ENCODE peak calls at places on chromosomes 1 and 21, in five cellular contexts. P is K562, X is HepG2, T is A549, D is H1. Z is an unnamed sample.

GRCh38 chr21:41613421-41613998 is 105.6 kb upstream of the TMPRSS2 start:
- DNase-seq in P (no peak), X (no peak), T (no peak), D (no peak), Z (no peak)

GRCh38 chr1:6245086-6245868 is 1.3 kb downstream of the HES3 start:
- DNase-seq in P (peak), X (peak), T (peak), D (peak), Z (peak)

GRCh38 chr1:214106375-214106774 is 118.6 kb downstream of the PROX1 start:
- DNase-seq in P (no peak), X (no peak), T (no peak), D (no peak), Z (peak)

GRCh38 chr1:2386636-2387611 is 4.4 kb downstream of the MORN1 start:
- DNase-seq in P (no peak), X (no peak), T (no peak), D (no peak), Z (no peak)

GRCh38 chr1:152162826-152163463 is 3.9 kb upstream of the RPTN start:
- DNase-seq in P (no peak), X (peak), T (peak), D (no peak), Z (peak)

GRCh38 chr1:53957231-53957818 is 11.2 kb downstream of the LRRC42 start:
- DNase-seq in P (peak), X (peak), T (peak), D (no peak), Z (peak)

GRCh38 chr1:181743878-181744312 is 260.6 kb downstream of the CACNA1E start:
- DNase-seq in P (no peak), X (no peak), T (no peak), D (no peak), Z (no peak)

GRCh38 chr1:2231667-2232254 is 3.6 kb downstream of the SKI start:
- DNase-seq in P (peak), X (peak), T (peak), D (peak), Z (peak)

GRCh38 chr1:229254910-229255541 is 15.9 kb upstream of the RAB4A start:
- DNase-seq in P (no peak), X (peak), T (peak), D (no peak), Z (no peak)

GRCh38 chr21:45534591-45535331 is 7.5 kb downstream of the SLC19A1 start:
- DNase-seq in P (no peak), X (no peak), T (no peak), D (peak), Z (no peak)

GRCh38 chr1:47794081-47794480 is 203.1 kb downstream of the TRABD2B start:
- DNase-seq in P (no peak), X (no peak), T (no peak), D (no peak), Z (no peak)

GRCh38 chr1:47794530-47794929 is 202.7 kb downstream of the TRABD2B start:
- DNase-seq in P (no peak), X (no peak), T (no peak), D (no peak), Z (no peak)

GRCh38 chr1:47796626-47797025 is 200.6 kb downstream of the TRABD2B start:
- DNase-seq in P (no peak), X (no peak), T (no peak), D (no peak), Z (no peak)

GRCh38 chr1:47795102-47795501 is 202.1 kb downstream of the TRABD2B start:
- DNase-seq in P (no peak), X (no peak), T (no peak), D (no peak), Z (no peak)

GRCh38 chr1:47797555-47797954 is 199.6 kb downstream of the TRABD2B start:
- DNase-seq in P (no peak), X (no peak), T (no peak), D (no peak), Z (no peak)
- TF ChIP-seq MAFK in P (no peak), X (no peak), T (no peak), D (no peak), Z (no peak)

GRCh38 chr1:67576474-67576873 is 108.5 kb upstream of the GADD45A start:
- DNase-seq in P (no peak), X (no peak), T (no peak), D (no peak), Z (no peak)

GRCh38 chr1:67577646-67578045 is 107.4 kb upstream of the GADD45A start:
- DNase-seq in P (no peak), X (no peak), T (no peak), D (no peak), Z (no peak)

GRCh38 chr1:67580671-67581403 is 104.2 kb upstream of the GADD45A start:
- DNase-seq in P (no peak), X (no peak), T (no peak), D (no peak), Z (no peak)

GRCh38 chr1:67579623-67580394 is 105.2 kb upstream of the GADD45A start:
- DNase-seq in P (no peak), X (no peak), T (no peak), D (no peak), Z (no peak)

DNA sequence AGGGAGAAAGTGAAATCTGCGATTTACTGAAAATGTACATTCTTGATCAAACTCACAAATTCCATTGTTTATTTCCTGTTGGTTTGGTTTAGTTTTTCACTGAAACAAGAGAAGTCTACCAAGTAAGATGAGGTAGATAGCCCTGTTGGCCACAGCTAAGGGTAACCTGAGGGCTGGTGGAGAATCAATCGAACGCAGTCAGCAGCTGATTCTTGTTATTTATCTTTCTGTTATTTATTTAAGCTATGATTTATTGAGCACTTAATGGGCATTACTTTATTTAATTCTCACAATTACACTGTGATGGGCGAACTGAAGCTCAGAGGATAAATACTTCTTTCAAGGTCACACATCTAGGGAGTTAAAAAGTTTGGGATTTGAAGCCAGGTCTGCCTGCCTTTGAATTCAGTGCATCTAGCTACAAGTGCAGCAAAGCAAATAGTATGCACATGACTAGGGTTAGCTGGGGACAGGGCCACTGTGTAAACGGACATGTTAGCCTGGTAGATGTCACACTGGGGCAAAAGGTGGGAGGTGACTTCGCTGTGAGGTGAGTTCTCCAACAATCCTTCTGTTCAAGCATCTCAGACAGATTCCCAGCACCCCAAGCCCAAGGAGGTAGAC is 106.5 kb upstream of the GADD45A start:
- DNase-seq in P (no peak), X (peak), T (no peak), D (no peak), Z (no peak)
- TF ChIP-seq MAFK in P (no peak), X (no peak), T (no peak), D (no peak), Z (no peak)

GRCh38 chr1:22763479-22764200 is 53.0 kb downstream of the EPHB2 start:
- DNase-seq in P (no peak), X (no peak), T (no peak), D (no peak), Z (peak)
- TF ChIP-seq MAFK in P (no peak), X (no peak), T (no peak), D (no peak), Z (no peak)

DNA sequence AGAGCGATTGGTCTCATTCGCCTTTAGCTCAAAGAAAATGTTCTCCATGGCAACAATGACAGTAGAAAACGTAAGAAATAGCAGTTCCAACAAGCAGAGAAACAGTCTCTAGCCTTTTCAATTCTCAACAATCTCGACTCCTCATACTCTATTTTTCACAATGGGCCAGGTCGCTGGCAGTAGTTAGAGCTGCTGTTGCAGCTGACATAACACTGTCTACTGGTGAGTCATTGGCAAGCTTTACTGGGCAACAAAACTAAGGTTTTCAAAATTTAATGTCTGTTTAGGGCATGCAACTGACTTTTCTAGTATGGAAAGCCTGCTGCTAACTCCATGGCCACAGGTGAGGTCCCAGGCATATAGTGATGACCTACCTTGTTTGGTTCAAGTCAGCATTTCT is 221.1 kb upstream of the KAZN start:
- DNase-seq in P (no peak), X (no peak), T (no peak), D (no peak), Z (no peak)
- TF ChIP-seq MAFK in P (no peak), X (no peak), T (no peak), D (no peak), Z (no peak)

GRCh38 chr21:25461730-25462129 is 145.6 kb downstream of the MRPL39 start:
- DNase-seq in P (no peak), X (no peak), T (no peak), D (no peak), Z (peak)
- TF ChIP-seq MAFK in P (no peak), X (no peak), T (no peak), D (no peak), Z (no peak)

GRCh38 chr1:235908742-235909520 is 42.2 kb upstream of the LYST start:
- DNase-seq in P (no peak), X (no peak), T (peak), D (no peak), Z (peak)
- TF ChIP-seq MAFK in P (no peak), X (no peak), T (no peak), D (no peak), Z (no peak)

GRCh38 chr1:119102051-119102450 is 38.4 kb downstream of the WARS2 start:
- DNase-seq in P (no peak), X (no peak), T (no peak), D (no peak), Z (no peak)

GRCh38 chr1:119103764-119104163 is 36.7 kb downstream of the WARS2 start:
- DNase-seq in P (no peak), X (no peak), T (no peak), D (no peak), Z (no peak)

GRCh38 chr1:119099775-119100174 is 40.7 kb downstream of the WARS2 start:
- DNase-seq in P (no peak), X (no peak), T (no peak), D (no peak), Z (peak)

GRCh38 chr1:119097380-119097779 is 43.1 kb downstream of the WARS2 start:
- DNase-seq in P (no peak), X (no peak), T (no peak), D (no peak), Z (peak)

GRCh38 chr1:119101563-119101962 is 38.9 kb downstream of the WARS2 start:
- DNase-seq in P (no peak), X (no peak), T (no peak), D (no peak), Z (peak)
- TF ChIP-seq MAFK in P (no peak), X (no peak), T (no peak), D (no peak), Z (no peak)

DNA sequence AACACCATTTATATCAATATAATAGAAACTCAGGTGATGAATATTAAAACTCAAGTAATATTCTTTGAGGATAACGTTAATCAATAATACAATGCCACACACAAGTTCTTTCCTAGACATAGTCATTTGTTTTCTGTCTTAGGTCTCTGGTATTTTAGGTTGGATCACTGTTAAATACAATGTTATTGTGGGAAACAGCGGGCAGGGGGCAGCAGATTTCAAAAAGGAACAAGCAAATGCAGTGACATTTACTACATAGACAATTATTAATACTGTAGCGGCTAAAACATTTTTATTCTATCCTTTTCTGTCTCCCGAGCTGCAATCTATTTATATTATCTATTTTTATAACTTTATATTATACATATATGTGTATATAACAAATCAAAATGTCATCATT is 186.4 kb upstream of the ZNHIT6 start:
- DNase-seq in P (no peak), X (peak), T (peak), D (peak), Z (peak)
- TF ChIP-seq MAFK in P (no peak), X (no peak), T (no peak), D (no peak), Z (no peak)

DNA sequence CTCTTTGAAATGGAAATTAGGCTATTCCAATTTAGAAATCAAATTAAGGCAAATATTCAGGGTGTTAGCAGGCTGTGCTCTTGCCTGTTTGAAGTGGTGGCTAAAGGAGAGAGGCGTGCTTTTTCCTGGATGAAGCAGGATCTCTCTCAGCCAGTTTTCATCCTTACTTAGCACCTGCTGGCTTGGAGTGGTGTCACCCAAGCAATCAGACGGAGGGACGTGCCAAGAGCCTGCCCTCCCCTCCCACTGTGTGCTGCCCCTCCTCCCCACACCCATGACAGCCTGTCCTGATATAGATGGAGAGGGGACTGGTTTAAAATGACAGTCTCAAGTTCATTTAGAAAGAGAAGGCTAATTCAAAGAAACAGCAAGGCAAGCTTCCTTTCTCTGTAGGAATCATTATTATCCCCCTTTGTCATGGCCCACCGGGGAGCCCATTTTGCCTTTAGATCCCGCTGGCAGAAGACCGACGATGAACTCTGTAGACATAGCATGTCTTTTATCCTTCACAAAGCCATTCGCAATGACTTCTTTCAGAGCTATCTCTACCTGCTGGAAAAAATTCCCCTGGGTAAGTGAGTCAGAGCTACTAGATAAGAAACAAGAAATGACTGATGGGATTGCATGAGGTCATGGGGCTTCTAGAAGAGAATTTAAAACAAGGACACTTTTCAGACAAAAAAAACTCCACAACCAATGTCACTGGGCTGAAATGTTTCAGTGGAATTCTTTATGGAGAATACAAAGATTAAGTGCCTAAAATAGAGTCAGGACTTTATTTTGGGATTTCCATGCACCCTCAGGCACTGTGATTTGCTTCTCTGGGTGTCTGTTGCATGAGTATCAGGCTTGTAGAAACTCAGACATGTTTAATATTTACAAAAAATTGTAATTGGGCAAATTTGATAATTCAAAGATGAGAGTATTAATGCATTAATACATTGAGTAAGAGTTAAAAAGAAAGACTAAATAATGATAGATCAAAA is at the start of gene NTMT2:
- DNase-seq in P (no peak), X (peak), T (no peak), D (peak), Z (peak)
- TF ChIP-seq MAFK in P (no peak), X (no peak), T (no peak), D (no peak), Z (no peak)

DNA sequence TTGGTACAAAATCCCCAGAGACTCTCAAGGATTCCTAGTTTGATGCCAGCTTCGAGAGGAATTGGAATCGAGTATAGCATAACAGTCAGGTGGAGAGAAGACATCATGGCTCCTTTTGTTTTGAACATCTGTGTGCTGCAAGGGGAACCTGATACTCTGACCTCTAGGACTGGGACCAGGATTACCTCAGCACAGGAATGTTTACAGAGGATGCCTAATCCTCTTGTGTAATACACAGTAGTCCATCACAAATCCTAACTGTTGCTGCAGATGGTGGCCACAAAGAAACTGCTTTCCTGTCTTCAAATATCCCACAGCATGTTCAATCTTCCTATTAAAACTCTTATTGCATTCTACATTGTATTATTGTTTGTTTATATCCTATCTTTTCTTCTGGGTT is 111.8 kb upstream of the PRMT6 start:
- DNase-seq in P (no peak), X (peak), T (no peak), D (no peak), Z (peak)
- TF ChIP-seq MAFK in P (no peak), X (no peak), T (no peak), D (no peak), Z (no peak)

Z was measured in IMR-90.